ENCODE peak calls at places on chromosomes 1 and 21, in eight cellular contexts. Y is mesenteric fat pad; W is tibial nerve; J is neuronal stem cell; P is stimulated activated CD8-positive, alpha-beta memory T cell treated with anti-CD3 and anti-CD28 coated beads, Interleukin-15, amount 100 ng/mL, for 1 hour; T is CD8-positive, alpha-beta memory T cell; L is stimulated activated CD4-positive, alpha-beta T cell treated with anti-CD3 and anti-CD28 coated beads, Interleukin-12 subunit alpha, Interleukin-12 subunit beta, amount 100 ng/mL, for 48 hours; I is GM03348. C is an unnamed sample.

GRCh38 chr1:47618222-47618720 is 180.4 kb downstream of the FOXD2 start:
- DNase-seq in T (no peak), L (no peak), Y (no peak), I (no peak), P (no peak), J (no peak), W (no peak), C (no peak)

GRCh38 chr1:50231209-50231608 is 122.5 kb downstream of the ELAVL4 start:
- DNase-seq in J (no peak), P (no peak), W (no peak), L (no peak), T (no peak), Y (no peak), I (no peak), C (no peak)

GRCh38 chr1:206776239-206776638 is 3.9 kb upstream of the IL10 start:
- DNase-seq in T (no peak), L (no peak), I (no peak), W (no peak), J (no peak), Y (no peak), P (no peak), C (no peak)

GRCh38 chr1:14954210-14954609 is 199.3 kb upstream of the TMEM51 start:
- DNase-seq in J (no peak), P (no peak), L (no peak), W (no peak), I (no peak), T (no peak), Y (no peak), C (no peak)

GRCh38 chr1:198212126-198212525 is 55.3 kb downstream of the NEK7 start:
- DNase-seq in Y (no peak), T (no peak), W (no peak), J (no peak), I (no peak), L (no peak), P (no peak), C (no peak)

GRCh38 chr1:36151845-36152203 is 2.5 kb upstream of the TRAPPC3 start:
- DNase-seq in J (no peak), L (no peak), Y (no peak), P (no peak), W (no peak), I (peak; percentile 62), T (peak; percentile 58), C (no peak)

GRCh38 chr1:28172690-28173150 is 3.8 kb downstream of the PTAFR start:
- DNase-seq in L (peak; percentile 30), P (no peak), W (no peak), I (no peak), T (no peak), Y (no peak), J (no peak), C (no peak)

GRCh38 chr1:172956871-172957270 is 93.9 kb downstream of the TNFSF18 start:
- DNase-seq in L (no peak), J (no peak), I (no peak), Y (no peak), T (no peak), P (no peak), W (no peak), C (no peak)

GRCh38 chr21:45577806-45578801 is 35.9 kb upstream of the SLC19A1 start:
- DNase-seq in I (no peak), T (no peak), J (no peak), L (no peak), W (no peak), P (no peak), Y (peak; percentile 89), C (no peak)

GRCh38 chr1:82979593-82980230 is 1019.2 kb downstream of the TTLL7 start:
- DNase-seq in Y (no peak), L (no peak), P (no peak), T (no peak), J (no peak), I (no peak), W (no peak), C (no peak)

GRCh38 chr1:37123266-37123665 is 89.0 kb upstream of the GRIK3 start:
- DNase-seq in T (no peak), W (no peak), P (no peak), Y (no peak), L (no peak), I (no peak), J (peak; percentile 11), C (no peak)

GRCh38 chr1:169001353-169001752 is 105.1 kb upstream of the ATP1B1 start:
- DNase-seq in J (no peak), L (no peak), P (no peak), Y (no peak), I (no peak), W (no peak), T (no peak), C (no peak)

GRCh38 chr1:53137729-53138128 is 4.7 kb downstream of the SLC1A7 start:
- DNase-seq in I (no peak), J (no peak), Y (peak; percentile 18), P (no peak), T (no peak), L (no peak), W (no peak), C (no peak)